ENCODE peak calls at places on chromosome 15, in eight cellular contexts. E is suprapubic skin, T is K562, H is H54, F is uterus, P is adrenal gland, I is HCT116, R is Peyer's patch. K is an unnamed sample.

GRCh38 chr15:85667491-85668424 is 127.0 kb downstream of the KLHL25 start:
- DNase-seq in H (peak), I (peak), R (no peak), P (peak), F (peak), T (no peak), E (no peak), K (no peak)

GRCh38 chr15:38684461-38685000 is 119.9 kb upstream of the RASGRP1 start:
- DNase-seq in I (no peak), T (no peak), R (no peak), P (no peak), H (no peak), E (no peak), F (no peak), K (no peak)

GRCh38 chr15:58742424-58743160 is 6.9 kb downstream of the ADAM10 start:
- DNase-seq in F (no peak), I (no peak), T (no peak), H (no peak), P (no peak), R (no peak), E (no peak), K (no peak)

GRCh38 chr15:91348812-91349500 is 248.9 kb downstream of the SV2B start:
- DNase-seq in F (no peak), R (no peak), I (no peak), P (no peak), H (no peak), T (no peak), E (no peak), K (no peak)

GRCh38 chr15:95119041-95119440 is 887.7 kb downstream of the MCTP2 start:
- DNase-seq in R (no peak), P (no peak), H (no peak), F (no peak), T (no peak), I (no peak), E (no peak), K (no peak)

GRCh38 chr15:85582719-85583089 is 202.3 kb downstream of the AKAP13 start:
- DNase-seq in T (peak), E (no peak), H (no peak), I (no peak), P (peak), F (peak), R (peak), K (no peak)

GRCh38 chr15:38059665-38060064 is 125.2 kb downstream of the TMCO5A start:
- DNase-seq in H (no peak), F (no peak), R (no peak), T (no peak), E (no peak), P (no peak), I (no peak), K (no peak)

GRCh38 chr15:50137330-50137761 is 18.3 kb upstream of the ATP8B4 start:
- DNase-seq in T (peak), I (peak), R (no peak), E (no peak), P (peak), F (no peak), H (peak), K (no peak)

GRCh38 chr15:89030311-89030710 is 57.9 kb upstream of the ABHD2 start:
- DNase-seq in T (no peak), E (no peak), I (no peak), R (no peak), F (no peak), P (no peak), H (no peak), K (no peak)

GRCh38 chr15:50438251-50438650 is 14.0 kb downstream of the USP8 start:
- DNase-seq in R (no peak), I (no peak), P (no peak), E (no peak), T (no peak), H (no peak), F (no peak), K (no peak)

GRCh38 chr15:70035051-70035718 is 62.5 kb downstream of the TLE3 start:
- DNase-seq in P (no peak), H (no peak), T (no peak), I (no peak), F (no peak), E (no peak), R (no peak), K (no peak)

GRCh38 chr15:45919806-45920205 is 285.0 kb downstream of the SQOR start:
- DNase-seq in R (no peak), I (no peak), F (no peak), H (peak), T (no peak), P (no peak), E (no peak), K (no peak)

GRCh38 chr15:55742498-55742926 is 440 bp downstream of the PRTG start:
- DNase-seq in P (peak), H (peak), T (no peak), E (no peak), F (peak), R (no peak), I (no peak), K (no peak)

DNA sequence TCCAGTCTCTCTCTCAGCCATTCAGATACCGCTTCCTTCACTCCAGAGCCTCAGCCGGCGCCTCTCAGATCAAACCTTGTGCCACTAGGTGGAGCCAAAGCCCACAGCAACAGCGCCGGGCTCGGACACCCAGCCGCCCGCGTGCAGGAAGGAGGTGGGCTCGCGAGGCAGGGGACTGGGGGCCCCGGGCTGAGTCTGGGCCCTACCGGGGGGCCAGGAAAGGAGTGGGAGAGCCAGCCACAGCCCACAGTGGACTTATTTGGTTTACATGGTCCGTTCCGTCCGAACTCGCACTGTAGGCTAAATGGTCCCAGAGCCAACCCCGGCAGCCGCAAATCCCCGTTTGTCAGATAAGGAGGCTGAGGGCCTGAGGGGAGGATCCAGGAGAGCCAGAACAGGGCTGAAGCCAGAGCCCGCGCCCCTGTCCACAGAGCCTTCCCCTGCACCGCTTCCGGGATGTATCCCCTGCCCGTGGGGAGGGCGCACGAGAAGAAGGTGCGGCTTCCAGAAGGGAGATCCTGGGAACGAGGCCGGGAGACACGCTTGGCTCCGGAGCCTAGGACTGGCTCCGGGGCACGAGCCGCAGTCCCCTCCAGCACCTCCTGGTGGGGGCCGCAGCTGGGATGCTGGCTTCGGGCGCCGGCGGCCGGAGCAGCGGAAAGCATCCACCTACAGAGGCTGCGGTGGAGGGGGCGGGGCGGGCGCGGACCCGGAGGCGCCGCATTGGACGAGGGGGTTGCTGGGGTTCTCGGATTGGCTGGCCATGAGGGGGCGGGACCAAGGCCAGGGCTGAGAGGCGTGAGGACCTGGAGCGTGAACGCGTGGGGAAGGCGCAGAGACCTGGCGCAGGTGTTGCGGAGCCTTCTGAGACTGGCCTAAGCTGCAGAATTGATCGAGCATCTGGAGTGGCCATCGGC is 6.5 kb upstream of the CYP11A1 start:
- DNase-seq in H (peak), P (peak), F (peak), E (peak), T (peak), I (peak), R (peak), K (peak)
- TF ChIP-seq POLR2A in H (no peak), P (no peak), F (no peak), E (no peak), T (no peak), I (peak), R (no peak), K (no peak)

DNA sequence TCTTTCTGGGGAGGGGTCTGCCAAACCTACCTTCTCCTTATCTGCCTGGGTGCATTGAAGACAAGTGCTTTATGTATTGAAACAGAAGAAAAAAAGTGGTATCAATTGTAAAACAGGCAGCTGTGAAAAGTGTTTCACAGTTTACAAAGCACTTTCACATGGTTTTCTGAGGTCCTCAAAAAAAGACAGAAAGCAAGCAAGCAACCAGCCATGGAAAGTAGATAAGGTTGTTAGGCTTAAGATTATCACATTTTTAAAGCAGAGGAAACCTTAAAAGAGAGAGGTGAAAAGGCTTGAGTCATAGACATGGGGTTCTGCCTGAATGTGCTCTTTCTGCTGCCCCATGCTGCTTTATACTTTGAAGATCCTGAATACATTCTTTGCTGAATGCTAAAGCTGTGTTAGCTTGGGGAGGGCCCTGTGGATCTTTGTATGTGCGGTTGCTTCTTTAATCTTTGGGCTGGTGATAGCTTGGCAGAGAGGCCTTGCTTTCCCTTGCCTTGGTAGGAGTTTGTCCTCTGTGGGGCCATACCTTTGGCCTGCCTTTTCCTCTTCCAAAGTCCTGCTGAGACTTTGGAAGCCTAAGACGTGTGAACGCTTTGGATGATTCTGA is 2.6 kb downstream of the SMAD3 start:
- DNase-seq in E (no peak), F (no peak), R (no peak), I (no peak), H (no peak), T (no peak), P (no peak), K (no peak)
- TF ChIP-seq POLR2A in E (no peak), F (no peak), R (no peak), I (no peak), H (no peak), T (no peak), P (no peak), K (no peak)

GRCh38 chr15:42272768-42273098 is 268 bp upstream of the GANC start:
- DNase-seq in T (no peak), H (no peak), R (no peak), I (no peak), E (no peak), F (no peak), P (no peak), K (no peak)
- TF ChIP-seq POLR2A in T (no peak), H (no peak), R (no peak), I (no peak), E (no peak), F (no peak), P (no peak), K (no peak)

DNA sequence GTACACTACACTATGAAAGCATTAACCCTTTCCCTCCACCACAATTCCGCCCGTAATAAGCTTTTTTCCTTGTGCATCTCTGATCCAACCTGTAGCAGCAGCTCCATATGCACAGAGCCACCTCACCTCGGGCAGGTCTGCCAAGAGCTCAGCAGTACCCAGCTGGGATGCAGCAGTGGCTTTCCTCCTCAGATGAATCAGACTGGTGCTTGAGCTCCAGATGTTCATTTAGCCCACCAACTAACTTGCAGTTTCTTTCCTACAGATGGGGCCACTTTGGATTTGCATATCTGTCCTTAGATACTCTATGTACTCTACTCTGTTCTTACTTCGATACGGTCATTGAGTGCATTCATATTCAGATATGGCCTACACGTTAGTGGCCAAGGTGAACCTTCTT is 14.8 kb upstream of the FSIP1 start:
- DNase-seq in H (no peak), P (no peak), T (no peak), F (no peak), I (no peak), E (no peak), R (no peak), K (no peak)
- TF ChIP-seq POLR2A in H (no peak), P (no peak), T (no peak), F (no peak), I (no peak), E (no peak), R (no peak), K (no peak)

DNA sequence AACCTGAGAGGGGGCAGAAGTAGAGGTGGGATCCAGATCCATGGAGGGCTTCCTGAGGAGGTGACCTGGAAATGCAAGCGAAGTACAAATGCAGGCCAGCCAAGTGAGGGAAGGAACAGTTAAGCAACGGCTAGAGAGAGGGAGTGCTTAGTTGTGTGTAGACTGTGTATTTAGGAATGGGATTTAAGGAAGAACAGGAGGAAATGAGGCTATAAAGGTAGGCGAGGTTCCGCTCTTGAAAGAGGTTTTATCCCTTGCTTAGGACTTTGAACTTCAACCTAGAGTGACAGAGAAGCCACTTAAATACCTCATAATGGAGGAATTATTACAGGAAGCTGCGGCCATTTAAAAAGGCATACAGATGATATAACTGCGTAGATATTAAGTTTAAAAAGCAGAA is 295.1 kb downstream of the THSD4 start:
- DNase-seq in H (no peak), P (no peak), F (no peak), T (no peak), E (no peak), I (no peak), R (no peak), K (no peak)
- TF ChIP-seq POLR2A in H (no peak), P (no peak), F (no peak), T (no peak), E (no peak), I (no peak), R (no peak), K (no peak)

GRCh38 chr15:61809216-61809615 is 251.0 kb downstream of the VPS13C start:
- DNase-seq in T (no peak), F (no peak), I (no peak), E (no peak), H (no peak), P (no peak), R (no peak), K (no peak)
- TF ChIP-seq POLR2A in T (no peak), F (no peak), I (no peak), E (no peak), H (no peak), P (no peak), R (no peak), K (no peak)

GRCh38 chr15:100349696-100350433 is 8.1 kb upstream of the ADAMTS17 start:
- DNase-seq in P (peak), F (peak), E (peak), I (peak), T (peak), H (no peak), R (peak), K (peak)
- TF ChIP-seq POLR2A in P (no peak), F (no peak), E (no peak), I (no peak), T (no peak), H (no peak), R (peak), K (peak)

GRCh38 chr15:66651913-66652642 is 50.0 kb upstream of the SMAD6 start:
- DNase-seq in H (no peak), F (no peak), T (no peak), I (no peak), P (no peak), R (no peak), E (no peak), K (no peak)

GRCh38 chr15:66653398-66653797 is 48.6 kb upstream of the SMAD6 start:
- DNase-seq in P (no peak), H (no peak), I (no peak), F (no peak), E (no peak), T (no peak), R (no peak), K (no peak)

GRCh38 chr15:66653852-66654251 is 48.2 kb upstream of the SMAD6 start:
- DNase-seq in T (no peak), R (no peak), I (no peak), E (no peak), F (no peak), P (no peak), H (no peak), K (no peak)

GRCh38 chr15:66651198-66651597 is 50.8 kb upstream of the SMAD6 start:
- DNase-seq in P (no peak), T (no peak), I (no peak), H (no peak), R (no peak), E (no peak), F (no peak), K (no peak)

DNA sequence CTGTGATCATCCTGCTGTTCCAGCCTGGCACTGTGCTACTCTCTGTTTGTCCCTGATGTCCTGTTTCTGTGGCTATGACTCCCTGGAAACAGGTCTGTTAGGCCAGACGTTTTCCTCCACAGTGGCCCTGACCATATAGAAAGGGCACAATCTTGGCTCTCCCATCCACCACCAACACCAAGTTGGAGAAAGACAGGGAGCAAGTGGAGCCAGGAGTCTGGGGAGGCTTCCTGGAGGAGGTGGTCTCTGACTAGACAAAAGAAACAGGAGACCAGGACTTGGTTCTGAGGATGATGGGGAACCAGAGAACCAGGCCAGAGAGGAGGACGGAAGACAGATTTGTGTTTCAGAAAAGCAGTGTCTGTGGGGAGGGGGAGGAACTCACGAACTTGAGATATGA is 49.2 kb upstream of the SMAD6 start:
- DNase-seq in R (no peak), F (no peak), T (no peak), E (no peak), P (no peak), I (no peak), H (no peak), K (no peak)
- TF ChIP-seq POLR2A in R (no peak), F (no peak), T (no peak), E (no peak), P (no peak), I (no peak), H (no peak), K (no peak)

GRCh38 chr15:40594429-40594836 is 384 bp downstream of the KNL1 start:
- DNase-seq in H (peak), R (peak), T (peak), F (peak), E (no peak), P (peak), I (peak), K (no peak)

GRCh38 chr15:40595773-40596172 is 1.7 kb downstream of the KNL1 start:
- DNase-seq in H (no peak), R (no peak), T (no peak), I (no peak), E (no peak), P (no peak), F (no peak), K (no peak)

GRCh38 chr15:40593130-40593529 is 919 bp upstream of the KNL1 start:
- DNase-seq in H (no peak), P (no peak), T (peak), F (no peak), E (no peak), I (no peak), R (no peak), K (no peak)

GRCh38 chr15:40595219-40595618 is 1.2 kb downstream of the KNL1 start:
- DNase-seq in H (no peak), P (no peak), F (no peak), T (no peak), R (no peak), E (no peak), I (no peak), K (no peak)

GRCh38 chr15:40593588-40594428 is at the start of gene KNL1:
- DNase-seq in P (peak), H (peak), I (peak), F (peak), T (peak), E (peak), R (peak), K (peak)
- TF ChIP-seq POLR2A in P (no peak), H (peak), I (peak), F (no peak), T (peak), E (no peak), R (peak), K (peak)

K was measured in esophagus squamous epithelium.